ENCODE peak calls at places on chromosomes 1 and 21, in ten cellular contexts. S is left ventricle myocardium inferior, E is activated B cell treated with CpG ODN at 0.5 μM for 24 hours, Y is MM.1S, W is AG09319, G is mucosa of descending colon, R is tibial nerve, U is thoracic aorta, B is brain microvascular endothelial cell, J is coronary artery. L is an unnamed sample.

GRCh38 chr1:178768423-178768822 is 43.4 kb downstream of the RALGPS2 start:
- DNase-seq in U (no peak), R (no peak), Y (peak), W (no peak), E (no peak), B (no peak), J (no peak), G (no peak), S (no peak), L (peak)

GRCh38 chr1:66769512-66770229 is 17.4 kb downstream of the DYNLT5 start:
- DNase-seq in R (no peak), W (no peak), U (no peak), J (no peak), S (no peak), E (no peak), Y (peak), G (no peak), B (no peak), L (no peak)

GRCh38 chr1:10685851-10686403 is 110.5 kb downstream of the CASZ1 start:
- DNase-seq in J (no peak), U (no peak), E (no peak), S (no peak), Y (no peak), G (no peak), W (no peak), B (no peak), R (no peak), L (no peak)

GRCh38 chr1:62841587-62842169 is 57.7 kb downstream of the ATG4C start:
- DNase-seq in E (no peak), J (no peak), W (peak), S (no peak), R (peak), B (peak), Y (peak), U (no peak), G (no peak), L (peak)

GRCh38 chr1:39845569-39846566 is 37.4 kb downstream of the TRIT1 start:
- DNase-seq in J (no peak), G (peak), E (peak), U (peak), S (peak), R (peak), W (peak), Y (peak), B (peak), L (peak)

GRCh38 chr1:108816049-108816882 is 40.6 kb downstream of the AKNAD1 start:
- DNase-seq in E (no peak), W (peak), G (peak), R (peak), U (peak), Y (no peak), S (peak), B (peak), J (peak), L (no peak)

GRCh38 chr1:68104155-68104554 is 53.7 kb upstream of the DIRAS3 start:
- DNase-seq in E (no peak), R (no peak), B (peak), G (no peak), W (no peak), S (no peak), Y (no peak), J (no peak), U (no peak), L (no peak)

GRCh38 chr1:212286437-212287131 is 1.4 kb downstream of the PPP2R5A start:
- DNase-seq in S (no peak), U (no peak), E (no peak), G (no peak), J (peak), W (no peak), Y (no peak), R (peak), B (peak), L (no peak)

GRCh38 chr1:205229916-205230700 is 2.4 kb downstream of the TMCC2 start:
- DNase-seq in W (no peak), Y (peak), R (no peak), G (no peak), B (no peak), U (no peak), S (no peak), E (no peak), J (no peak), L (no peak)

GRCh38 chr1:203055983-203056382 is 29.7 kb downstream of the PPFIA4 start:
- DNase-seq in U (no peak), E (no peak), Y (no peak), W (no peak), G (no peak), S (no peak), J (no peak), B (no peak), R (no peak), L (no peak)

GRCh38 chr1:59696421-59697115 is 118.2 kb upstream of the HOOK1 start:
- DNase-seq in R (no peak), Y (no peak), B (no peak), S (no peak), U (no peak), W (no peak), G (no peak), J (no peak), E (no peak), L (no peak)

GRCh38 chr1:59605184-59605583 is 209.6 kb upstream of the HOOK1 start:
- DNase-seq in G (no peak), B (no peak), Y (no peak), E (no peak), W (no peak), U (no peak), S (no peak), R (no peak), J (no peak), L (no peak)

GRCh38 chr1:217747156-217747769 is 116.1 kb downstream of the SPATA17 start:
- DNase-seq in J (no peak), W (peak), E (no peak), G (no peak), S (no peak), Y (peak), U (no peak), B (peak), R (no peak), L (peak)

GRCh38 chr1:100736324-100736723 is 16.8 kb downstream of the VCAM1 start:
- DNase-seq in G (no peak), R (no peak), B (no peak), J (no peak), W (no peak), E (no peak), U (no peak), S (no peak), Y (no peak), L (no peak)

GRCh38 chr1:206816390-206817287 is 44.3 kb upstream of the IL10 start:
- DNase-seq in R (no peak), S (no peak), E (no peak), G (no peak), Y (peak), J (no peak), W (no peak), B (no peak), U (no peak), L (no peak)

GRCh38 chr21:31733521-31734149 is 1.7 kb upstream of the SCAF4 start:
- DNase-seq in E (no peak), U (no peak), R (no peak), W (no peak), B (no peak), J (no peak), S (no peak), Y (no peak), G (no peak), L (peak)

GRCh38 chr1:150559627-150560010 is 10.4 kb downstream of the ADAMTSL4 start:
- DNase-seq in Y (no peak), U (no peak), E (no peak), S (no peak), W (no peak), J (no peak), G (no peak), R (no peak), B (no peak), L (no peak)

GRCh38 chr1:66003690-66004089 is 211.0 kb downstream of the PDE4B start:
- DNase-seq in J (no peak), S (no peak), G (no peak), E (no peak), R (no peak), Y (peak), W (no peak), U (no peak), B (no peak), L (no peak)

GRCh38 chr21:42009018-42009830 is 936 bp downstream of the ZBTB21 start:
- DNase-seq in R (peak), G (peak), U (no peak), Y (peak), B (peak), J (peak), E (peak), W (peak), S (peak), L (peak)

GRCh38 chr1:96520542-96520941 is 201.0 kb upstream of the PTBP2 start:
- DNase-seq in R (peak), U (no peak), Y (no peak), G (no peak), E (no peak), B (no peak), S (no peak), W (no peak), J (no peak), L (no peak)

GRCh38 chr1:71307451-71307850 is 226.6 kb upstream of the ZRANB2 start:
- DNase-seq in S (no peak), J (no peak), G (peak), B (no peak), U (no peak), Y (peak), E (no peak), W (no peak), R (no peak), L (no peak)

GRCh38 chr1:42931911-42932422 is 26.7 kb downstream of the SLC2A1 start:
- DNase-seq in R (no peak), G (peak), U (no peak), Y (peak), B (no peak), W (no peak), J (no peak), S (peak), E (peak), L (peak)

GRCh38 chr1:153648000-153648643 is 10.4 kb upstream of the SNAPIN start:
- DNase-seq in W (no peak), Y (no peak), R (no peak), B (no peak), J (no peak), S (no peak), U (no peak), E (no peak), G (no peak), L (no peak)

GRCh38 chr1:181208967-181209366 is 120.5 kb downstream of the IER5 start:
- DNase-seq in J (no peak), U (no peak), B (no peak), G (no peak), E (no peak), R (no peak), S (no peak), W (no peak), Y (no peak), L (no peak)

GRCh38 chr1:94614980-94615379 is 73.4 kb upstream of the F3 start:
- DNase-seq in S (no peak), R (no peak), J (no peak), E (no peak), U (no peak), G (peak), Y (no peak), W (no peak), B (no peak), L (no peak)

GRCh38 chr1:215146252-215146975 is 63.9 kb downstream of the KCNK2 start:
- DNase-seq in B (peak), J (no peak), R (peak), G (peak), E (no peak), W (no peak), S (no peak), Y (no peak), U (no peak), L (no peak)

GRCh38 chr1:217660353-217661062 is 29.4 kb downstream of the SPATA17 start:
- DNase-seq in Y (peak), E (no peak), G (no peak), J (no peak), W (peak), R (no peak), B (peak), S (no peak), U (no peak), L (peak)

GRCh38 chr1:30697571-30697970 is 25.8 kb downstream of the MATN1 start:
- DNase-seq in G (no peak), R (no peak), B (no peak), Y (no peak), E (no peak), J (no peak), S (no peak), U (no peak), W (no peak), L (peak)

GRCh38 chr1:152497273-152497672 is 13.3 kb upstream of the LCE5A start:
- DNase-seq in U (no peak), B (no peak), S (no peak), J (no peak), R (no peak), E (no peak), W (no peak), Y (peak), G (no peak), L (no peak)

GRCh38 chr1:16147615-16147926 is 8.3 kb downstream of the EPHA2 start:
- DNase-seq in B (no peak), J (no peak), R (no peak), Y (no peak), G (no peak), U (no peak), S (no peak), W (no peak), E (no peak), L (no peak)

GRCh38 chr1:44151332-44151731 is 9.9 kb upstream of the KLF18 start:
- DNase-seq in J (no peak), W (no peak), R (no peak), U (no peak), B (no peak), E (no peak), G (no peak), S (no peak), Y (no peak), L (peak)

GRCh38 chr1:41795205-41795762 is 123.4 kb downstream of the HIVEP3 start:
- DNase-seq in S (no peak), U (no peak), E (no peak), W (no peak), Y (no peak), B (peak), J (no peak), G (no peak), R (no peak), L (no peak)

GRCh38 chr1:235919797-235920475 is 53.2 kb upstream of the LYST start:
- DNase-seq in U (no peak), R (no peak), B (peak), G (no peak), J (no peak), E (no peak), Y (no peak), W (no peak), S (no peak), L (no peak)

GRCh38 chr1:24411963-24412362 is 1.6 kb downstream of the STPG1 start:
- DNase-seq in R (no peak), Y (no peak), E (no peak), U (no peak), J (no peak), W (no peak), G (no peak), S (no peak), B (no peak), L (no peak)

DNA sequence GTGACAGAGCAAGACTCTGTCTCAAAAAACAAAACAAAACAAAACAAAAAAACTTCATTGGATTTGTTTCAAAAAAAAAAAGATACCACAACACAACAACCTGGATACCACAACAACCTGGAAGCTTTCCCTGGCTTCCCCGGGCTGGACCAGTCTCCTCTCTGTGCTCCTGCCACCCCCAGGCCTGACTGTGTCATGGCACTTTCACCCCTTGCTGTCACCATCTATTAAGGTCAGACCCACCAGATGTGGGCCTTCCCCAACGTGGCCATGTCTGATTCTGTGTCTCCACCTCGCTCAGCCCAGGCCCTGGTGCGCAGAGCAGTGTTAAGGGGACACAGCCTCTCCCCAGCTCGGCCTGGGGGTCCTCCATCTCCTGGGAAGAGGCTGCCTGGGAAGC is 28.3 kb upstream of the ACOT11 start:
- DNase-seq in W (no peak), J (no peak), G (no peak), B (no peak), R (no peak), E (no peak), U (no peak), Y (no peak), S (no peak), L (no peak)
- TF ChIP-seq CTCF in W (no peak), J (no peak), G (no peak), B (no peak), R (no peak), E (no peak), U (no peak), Y (peak), S (peak), L (no peak)

GRCh38 chr1:220983877-220984635 is 104.8 kb downstream of the HLX start:
- DNase-seq in B (no peak), J (no peak), U (no peak), E (no peak), S (no peak), Y (no peak), W (no peak), G (no peak), R (no peak), L (no peak)
- TF ChIP-seq CTCF in B (no peak), J (no peak), U (no peak), E (no peak), S (no peak), Y (peak), W (no peak), G (no peak), R (no peak), L (no peak)

DNA sequence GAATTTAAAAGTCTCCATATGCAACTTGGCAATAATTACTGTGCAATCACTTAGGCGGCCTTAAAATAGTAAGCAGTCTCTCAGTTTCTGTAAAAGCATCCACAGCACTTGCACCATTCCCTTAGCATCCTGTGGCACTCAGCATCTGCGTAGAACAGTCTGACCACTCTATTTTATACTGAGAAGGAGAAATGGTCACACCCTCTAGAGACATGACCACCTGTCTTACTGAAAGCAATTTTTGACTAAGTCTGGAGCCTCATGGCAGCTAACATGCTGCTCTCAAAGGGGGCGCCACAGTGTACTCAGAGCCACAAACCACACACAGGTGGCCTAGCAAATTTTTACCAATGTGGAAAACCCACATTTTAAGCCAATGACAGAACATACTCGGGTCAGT is 62.0 kb downstream of the KCNK1 start:
- DNase-seq in R (no peak), G (no peak), B (no peak), Y (peak), S (no peak), J (no peak), U (no peak), W (no peak), E (no peak), L (peak)
- TF ChIP-seq CTCF in R (no peak), G (no peak), B (no peak), Y (peak), S (no peak), J (no peak), U (no peak), W (no peak), E (no peak), L (peak)

DNA sequence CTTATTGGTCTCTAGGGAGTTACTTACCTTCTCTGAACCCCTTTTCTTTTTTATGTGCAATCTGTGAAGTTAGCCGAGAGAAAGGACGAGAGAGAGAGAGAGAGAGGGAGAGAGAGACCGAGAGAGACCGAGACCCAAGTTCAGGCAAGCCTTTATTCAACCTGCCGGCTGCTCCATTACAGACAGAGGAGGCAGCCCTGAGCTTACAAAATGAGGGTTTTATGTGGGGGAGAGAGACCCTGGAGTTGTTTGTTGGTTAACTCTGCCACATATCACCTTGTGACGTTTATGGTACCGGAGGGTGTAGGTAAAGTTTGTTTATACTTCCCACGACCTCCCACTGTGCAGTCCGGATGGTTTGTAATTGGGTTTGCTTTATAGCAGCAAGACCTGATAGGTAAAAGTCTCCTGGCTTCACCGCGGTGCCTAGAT is 1.5 kb upstream of the MCOLN3 start:
- DNase-seq in R (no peak), E (no peak), W (no peak), U (no peak), J (no peak), G (no peak), S (no peak), B (no peak), Y (no peak), L (no peak)
- TF ChIP-seq CTCF in R (no peak), E (no peak), W (no peak), U (no peak), J (no peak), G (no peak), S (no peak), B (no peak), Y (no peak), L (no peak)

DNA sequence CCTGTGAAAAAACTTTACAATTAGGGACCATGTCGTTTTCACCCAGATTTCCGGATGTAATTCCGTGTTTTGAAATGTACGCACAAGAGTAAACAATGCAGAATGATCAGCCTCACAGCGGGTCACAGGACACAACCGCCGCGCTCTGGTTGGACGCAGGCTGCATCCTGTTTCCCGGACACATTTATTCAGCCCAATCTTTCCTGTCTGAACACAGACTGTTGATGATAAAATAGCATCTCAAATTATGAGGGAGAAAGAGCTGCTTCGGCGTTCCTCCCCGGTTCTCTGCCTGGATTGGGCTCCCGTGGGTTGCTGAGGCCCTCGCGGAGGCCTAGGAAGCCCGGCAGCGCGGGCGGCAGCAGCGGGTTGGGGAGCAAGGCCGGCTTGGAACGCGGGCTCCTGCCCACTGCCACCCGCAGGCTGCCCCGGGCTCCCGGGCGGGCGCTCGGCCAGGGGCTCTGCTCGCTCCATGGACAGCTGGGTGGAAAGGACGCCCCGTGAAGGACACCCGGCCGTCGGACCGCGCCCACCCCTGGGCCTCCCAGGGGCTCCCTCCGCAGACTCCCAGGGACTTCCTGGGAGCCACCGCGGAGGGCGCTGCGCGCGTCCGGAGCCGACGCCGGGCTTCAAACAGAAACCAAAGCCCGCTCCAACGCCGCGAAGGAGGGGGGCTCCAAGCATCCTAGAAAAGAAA is 122.4 kb downstream of the ESRRG start:
- DNase-seq in W (peak), U (peak), G (peak), R (peak), S (peak), B (peak), E (no peak), Y (peak), J (peak), L (peak)
- TF ChIP-seq CTCF in W (peak), U (peak), G (peak), R (peak), S (peak), B (peak), E (no peak), Y (peak), J (peak), L (no peak)

DNA sequence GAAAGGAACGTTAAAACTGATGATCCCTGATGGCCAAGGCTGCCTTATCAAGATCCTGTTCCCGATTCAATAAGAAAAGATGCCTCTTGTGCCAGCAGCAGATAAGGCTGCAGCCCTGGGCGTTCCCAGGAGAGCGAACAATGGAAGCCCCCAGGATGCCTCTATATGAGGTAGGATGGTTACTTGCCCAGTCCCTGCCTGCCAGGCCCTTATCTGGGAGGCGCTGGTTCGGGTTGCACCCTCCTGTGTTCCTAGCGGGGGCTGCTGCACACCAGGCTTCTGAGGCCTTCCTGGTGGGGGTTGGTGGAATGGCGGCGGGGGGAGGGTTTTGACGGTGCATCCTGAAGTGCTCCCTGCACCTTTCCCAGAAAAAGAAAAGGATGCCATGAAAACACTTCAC is 100.1 kb downstream of the KCNJ15 start:
- DNase-seq in Y (no peak), B (no peak), E (no peak), J (no peak), S (no peak), R (no peak), G (no peak), W (no peak), U (no peak), L (no peak)
- TF ChIP-seq CTCF in Y (no peak), B (no peak), E (no peak), J (no peak), S (no peak), R (no peak), G (no peak), W (no peak), U (no peak), L (no peak)

GRCh38 chr1:31955917-31956736 is 18.0 kb upstream of the PTP4A2 start:
- DNase-seq in R (peak), U (peak), G (peak), J (peak), E (peak), S (peak), Y (peak), W (peak), B (peak), L (peak)
- TF ChIP-seq CTCF in R (peak), U (peak), G (no peak), J (no peak), E (no peak), S (no peak), Y (peak), W (peak), B (peak), L (no peak)

GRCh38 chr1:98406346-98407088 is 255.0 kb upstream of the SNX7 start:
- DNase-seq in W (no peak), G (no peak), R (no peak), B (no peak), J (no peak), U (no peak), Y (no peak), E (no peak), S (no peak), L (no peak)
- TF ChIP-seq CTCF in W (no peak), G (no peak), R (no peak), B (no peak), J (no peak), U (no peak), Y (no peak), E (no peak), S (no peak), L (no peak)

L was measured in GM20000.